ENCODE peak calls at places on chromosome 18, in four cellular contexts. J is HCT116, Z is SK-N-SH, S is K562. K is an unnamed sample.

GRCh38 chr18:43936176-43936575 is 658.9 kb upstream of the SYT4 start:
- DNase-seq in J (no peak), Z (no peak), S (no peak), K (peak)

GRCh38 chr18:48228301-48228715 is 180.9 kb downstream of the ZBTB7C start:
- DNase-seq in J (no peak), Z (peak), S (no peak), K (peak)

GRCh38 chr18:23662309-23663263 is at the start of gene ANKRD29:
- DNase-seq in J (no peak), Z (peak), S (no peak), K (peak)

GRCh38 chr18:76328145-76328544 is 166.9 kb downstream of the ZNF516 start:
- DNase-seq in J (no peak), Z (no peak), S (no peak), K (no peak)

GRCh38 chr18:68172842-68173549 is 541.9 kb downstream of the TMX3 start:
- DNase-seq in J (no peak), Z (no peak), S (no peak), K (peak)

GRCh38 chr18:76496200-76496890 is 1.3 kb upstream of the ZNF516 start:
- DNase-seq in J (no peak), Z (peak), S (peak), K (no peak)

GRCh38 chr18:76821875-76822509 is 365 bp upstream of the ZNF236 start:
- DNase-seq in J (no peak), Z (peak), S (peak), K (peak)

GRCh38 chr18:47191956-47192355 is 15.8 kb upstream of the IER3IP1 start:
- DNase-seq in J (no peak), Z (no peak), S (no peak), K (no peak)

GRCh38 chr18:67997496-67997895 is 481.0 kb upstream of the DSEL start:
- DNase-seq in J (no peak), Z (no peak), S (no peak), K (no peak)

GRCh38 chr18:22152093-22152492 is 17.3 kb upstream of the GATA6 start:
- DNase-seq in J (no peak), Z (no peak), S (no peak), K (no peak)

GRCh38 chr18:37251679-37252078 is 313.9 kb downstream of the CELF4 start:
- DNase-seq in J (no peak), Z (no peak), S (no peak), K (peak)

GRCh38 chr18:24878289-24878688 is 417.9 kb downstream of the HRH4 start:
- DNase-seq in J (no peak), Z (peak), S (peak), K (peak)

GRCh38 chr18:12391487-12392136 is 14.6 kb upstream of the AFG3L2 start:
- DNase-seq in J (peak), Z (peak), S (peak), K (peak)

GRCh38 chr18:26524002-26524401 is 24.4 kb downstream of the KCTD1 start:
- DNase-seq in J (no peak), Z (no peak), S (no peak), K (no peak)

GRCh38 chr18:9101730-9102390 is 639 bp upstream of the NDUFV2 start:
- DNase-seq in J (peak), Z (peak), S (peak), K (no peak)

GRCh38 chr18:74196220-74197119 is 48.1 kb downstream of the TIMM21 start:
- DNase-seq in J (peak), Z (peak), S (peak), K (peak)

GRCh38 chr18:42192251-42193248 is 237.5 kb downstream of the PIK3C3 start:
- DNase-seq in J (no peak), Z (peak), S (no peak), K (no peak)

GRCh38 chr18:31250902-31251301 is 67.1 kb upstream of the DSG1 start:
- DNase-seq in J (no peak), Z (no peak), S (no peak), K (no peak)

GRCh38 chr18:12744103-12744502 is 41.3 kb downstream of the PSMG2 start:
- DNase-seq in J (peak), Z (peak), S (peak), K (peak)

GRCh38 chr18:33470229-33470628 is 29.7 kb upstream of the CCDC178 start:
- DNase-seq in J (no peak), Z (no peak), S (no peak), K (no peak)

GRCh38 chr18:57791911-57792310 is 11.2 kb downstream of the ATP8B1 start:
- DNase-seq in J (no peak), Z (no peak), S (no peak), K (no peak)

GRCh38 chr18:63199743-63200241 is 119.8 kb downstream of the BCL2 start:
- DNase-seq in J (no peak), Z (no peak), S (peak), K (no peak)

GRCh38 chr18:71442830-71443229 is 1101.3 kb downstream of the CBLN2 start:
- DNase-seq in J (no peak), Z (no peak), S (no peak), K (no peak)

GRCh38 chr18:48897531-48897930 is 53.2 kb downstream of the SMAD7 start:
- DNase-seq in J (no peak), Z (no peak), S (no peak), K (no peak)

GRCh38 chr18:13465476-13465875 is 246.9 kb downstream of the LDLRAD4 start:
- DNase-seq in J (no peak), Z (no peak), S (no peak), K (no peak)

GRCh38 chr18:29321561-29321960 is 1144.6 kb upstream of the CDH2 start:
- DNase-seq in J (no peak), Z (no peak), S (no peak), K (no peak)

GRCh38 chr18:12048010-12048826 is 45.4 kb upstream of the ANKRD62 start:
- DNase-seq in J (no peak), Z (no peak), S (no peak), K (no peak)

GRCh38 chr18:11520536-11520935 is 88.9 kb upstream of the SLC35G4 start:
- DNase-seq in J (no peak), Z (no peak), S (no peak), K (no peak)

GRCh38 chr18:22564036-22564435 is 146.3 kb upstream of the CTAGE1 start:
- DNase-seq in J (no peak), Z (no peak), S (no peak), K (no peak)

GRCh38 chr18:37742436-37742835 is 176.8 kb upstream of the CELF4 start:
- DNase-seq in J (no peak), Z (peak), S (no peak), K (no peak)

GRCh38 chr18:31798399-31798798 is 37.7 kb upstream of the SLC25A52 start:
- DNase-seq in J (no peak), Z (no peak), S (no peak), K (no peak)

GRCh38 chr18:44514106-44514505 is 166.6 kb upstream of the SETBP1 start:
- DNase-seq in J (no peak), Z (no peak), S (no peak), K (no peak)

GRCh38 chr18:49894827-49895226 is 81.5 kb upstream of the ACAA2 start:
- DNase-seq in J (no peak), Z (no peak), S (no peak), K (no peak)

GRCh38 chr18:48460929-48461583 is 51.9 kb upstream of the ZBTB7C start:
- DNase-seq in J (no peak), Z (no peak), S (no peak), K (no peak)

GRCh38 chr18:14097761-14098160 is 34.5 kb downstream of the ZNF519 start:
- DNase-seq in J (no peak), Z (no peak), S (no peak), K (no peak)

DNA sequence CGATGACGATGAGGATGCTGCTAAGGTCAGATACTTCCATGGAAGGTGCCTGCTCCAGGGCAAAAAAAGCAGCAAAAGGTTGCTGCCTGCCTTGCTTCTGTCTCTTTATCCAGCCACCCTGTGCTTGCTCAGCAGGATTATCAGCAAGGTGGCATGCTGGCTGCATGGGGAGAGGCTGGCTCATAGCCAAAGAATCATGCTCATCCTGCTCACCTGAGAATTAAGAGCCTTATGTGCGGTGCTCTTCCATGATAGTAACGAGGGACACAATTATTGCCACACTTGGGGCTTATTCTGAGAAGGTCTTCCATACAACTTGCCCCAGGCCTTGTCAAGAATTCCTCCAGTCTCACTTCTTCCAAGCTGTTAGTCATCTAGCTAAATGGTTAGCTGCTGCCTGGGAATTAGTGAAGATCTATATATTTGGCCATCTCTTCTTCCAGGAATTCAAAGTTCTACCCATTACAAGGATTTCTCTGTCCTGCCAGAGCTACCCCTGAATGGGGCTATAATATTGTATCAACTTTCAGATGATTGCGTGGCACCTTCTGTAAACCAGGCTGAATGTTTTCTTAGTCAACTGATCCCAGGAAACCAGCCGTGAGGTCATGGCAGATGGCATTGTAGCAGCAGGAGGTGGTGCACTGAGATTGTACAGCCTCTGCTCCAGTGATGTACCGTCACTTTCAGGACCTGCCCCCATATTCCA is 60.3 kb upstream of the SEC11C start:
- DNase-seq in J (no peak), Z (no peak), S (no peak), K (peak)
- TF ChIP-seq JUND in J (no peak), Z (no peak), S (no peak), K (no peak)

GRCh38 chr18:79789901-79790885 is 7.5 kb upstream of the KCNG2 start:
- DNase-seq in J (no peak), Z (no peak), S (no peak), K (no peak)

GRCh38 chr18:79789091-79789891 is 8.4 kb upstream of the KCNG2 start:
- DNase-seq in J (no peak), Z (no peak), S (no peak), K (no peak)

GRCh38 chr18:79786781-79787526 is 10.8 kb upstream of the KCNG2 start:
- DNase-seq in J (no peak), Z (no peak), S (no peak), K (no peak)

GRCh38 chr18:79787527-79788095 is 10.1 kb upstream of the KCNG2 start:
- DNase-seq in J (no peak), Z (no peak), S (no peak), K (no peak)

GRCh38 chr18:79788096-79789085 is 9.3 kb upstream of the KCNG2 start:
- DNase-seq in J (no peak), Z (no peak), S (no peak), K (no peak)
- TF ChIP-seq JUND in J (no peak), Z (no peak), S (no peak), K (no peak)

DNA sequence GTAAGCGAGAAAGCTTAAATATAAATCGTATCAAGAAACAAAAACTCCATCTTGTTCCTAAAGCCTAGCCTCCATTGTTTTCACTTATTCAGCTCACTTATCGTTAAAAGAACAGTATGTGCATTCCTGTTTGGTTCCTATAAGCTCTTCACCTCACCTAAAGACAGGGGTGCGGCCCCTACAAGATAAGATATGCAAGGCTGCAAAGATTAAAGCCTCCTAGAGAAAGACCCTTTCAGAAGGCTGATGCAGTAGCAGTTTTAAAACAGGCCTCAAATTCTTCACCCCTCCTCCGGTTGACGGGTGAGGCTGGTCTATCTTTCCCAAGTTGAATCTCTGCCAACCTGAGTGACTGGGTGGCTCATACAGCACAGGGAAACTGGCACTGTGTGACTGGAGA is 48.4 kb downstream of the LAMA1 start:
- DNase-seq in J (no peak), Z (no peak), S (no peak), K (no peak)
- TF ChIP-seq JUND in J (no peak), Z (no peak), S (no peak), K (no peak)

DNA sequence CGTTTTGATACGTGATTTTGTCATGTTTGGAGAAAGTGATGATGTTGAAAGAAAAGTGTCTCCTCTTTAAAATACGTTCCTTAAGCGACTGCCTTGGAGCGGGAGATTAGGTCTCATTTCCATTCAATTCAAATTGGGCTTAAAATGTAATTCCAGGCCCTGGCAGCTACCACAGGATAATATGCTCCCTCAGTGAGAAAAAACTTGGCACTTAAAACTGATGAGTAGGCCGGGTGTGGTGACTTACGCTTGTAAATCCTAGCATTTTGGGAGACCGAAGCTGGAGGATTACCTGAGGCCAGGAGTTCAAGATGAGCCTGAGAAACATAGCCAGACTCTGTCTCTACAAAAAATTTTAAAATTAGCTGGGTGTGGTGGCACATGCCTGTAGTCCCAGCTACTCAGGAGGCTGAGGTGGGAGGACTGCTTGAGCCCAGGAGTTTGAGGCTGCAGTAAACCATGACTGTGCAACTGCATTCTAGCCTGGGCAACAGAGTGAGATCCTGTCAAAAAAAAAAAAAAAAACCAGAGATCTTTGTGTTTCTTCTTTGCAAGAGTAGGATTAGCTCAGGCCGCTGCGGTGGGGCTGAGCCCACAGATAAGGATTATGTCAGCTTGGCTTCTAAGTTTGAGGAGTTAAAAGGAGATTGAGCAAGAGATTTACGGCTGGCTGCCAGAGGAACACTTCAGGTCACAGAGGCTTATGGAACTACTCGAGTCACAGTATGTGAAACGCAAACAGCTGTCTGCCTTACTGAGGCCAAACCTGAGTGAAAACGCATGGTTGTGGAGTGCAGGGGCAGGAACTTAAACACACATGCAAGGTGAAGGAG is 146.5 kb upstream of the L3MBTL4 start:
- DNase-seq in J (no peak), Z (no peak), S (peak), K (no peak)
- TF ChIP-seq JUND in J (no peak), Z (no peak), S (peak), K (no peak)

DNA sequence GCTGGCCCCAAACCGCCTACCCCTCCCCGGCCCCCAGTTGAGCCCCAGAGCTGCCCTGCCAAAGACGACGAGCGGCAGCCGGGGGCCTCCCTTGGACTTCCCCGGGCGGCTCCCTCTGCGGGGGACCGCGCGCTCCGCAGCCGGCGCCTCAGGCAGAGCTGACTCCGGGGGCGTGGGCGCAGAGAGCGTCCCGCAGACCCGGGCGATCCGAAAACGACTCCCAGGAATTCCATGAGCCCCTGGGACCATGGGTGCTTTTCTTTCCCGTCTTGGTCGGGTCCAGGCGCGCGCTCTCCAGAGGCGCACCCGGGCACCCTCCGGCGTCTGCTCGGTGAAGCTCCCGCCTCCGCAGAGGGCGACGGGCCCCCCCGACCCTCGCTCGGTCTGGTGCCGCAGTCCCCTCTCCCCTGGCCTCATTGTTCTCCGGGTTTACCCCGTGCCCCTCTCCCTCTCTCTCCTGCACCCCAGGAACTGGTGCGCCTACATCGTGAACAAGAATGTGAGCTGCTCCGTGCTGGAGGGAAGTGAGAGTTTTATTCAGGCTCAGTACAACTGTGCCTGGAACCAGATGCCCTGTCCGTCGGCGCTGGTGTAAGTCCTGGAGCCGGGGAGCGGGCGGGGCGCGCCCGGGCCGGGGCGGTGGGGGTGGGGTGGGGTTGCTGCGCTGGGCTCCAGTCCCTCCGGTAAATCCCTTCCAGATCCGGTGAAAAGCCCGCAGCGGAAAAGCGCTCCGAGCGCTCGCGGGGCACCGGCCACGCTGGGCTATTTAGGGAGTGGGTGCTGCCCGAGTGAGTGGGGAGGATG is 737 bp downstream of the EMILIN2 start:
- DNase-seq in J (no peak), Z (peak), S (peak), K (no peak)
- TF ChIP-seq JUND in J (no peak), Z (no peak), S (no peak), K (no peak)

DNA sequence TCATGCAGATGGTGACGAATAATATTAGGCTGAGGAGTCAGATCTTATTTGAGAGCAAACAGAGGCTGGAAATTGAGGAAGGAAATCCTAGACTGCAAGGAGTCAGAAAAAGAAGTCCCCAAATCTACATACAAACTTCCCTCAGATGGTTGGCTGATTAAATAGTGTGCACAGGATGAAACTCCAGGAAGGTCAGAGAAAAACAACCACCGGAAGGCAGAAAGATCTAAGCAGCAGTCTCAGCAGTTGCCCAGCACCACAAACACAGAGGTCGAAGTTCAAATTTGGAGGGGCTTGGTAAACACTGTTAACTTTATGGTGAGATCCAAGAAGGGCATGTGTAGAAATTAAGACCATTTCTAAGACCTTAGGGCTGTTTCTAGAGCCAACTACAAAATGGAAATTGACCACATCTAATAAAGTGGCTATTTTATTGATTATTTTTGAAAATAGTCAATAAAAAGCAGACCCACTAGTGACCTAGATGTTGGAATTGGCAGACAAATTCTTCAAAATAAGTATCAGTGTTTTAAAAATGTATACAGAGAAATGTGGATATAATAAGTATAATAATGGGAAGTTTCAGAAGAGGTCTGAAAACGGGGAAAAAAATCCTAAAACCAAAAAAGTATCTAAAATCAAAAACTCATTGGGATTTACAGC is 134.8 kb downstream of the GALNT1 start:
- DNase-seq in J (no peak), Z (no peak), S (no peak), K (no peak)
- TF ChIP-seq JUND in J (no peak), Z (no peak), S (no peak), K (no peak)

GRCh38 chr18:62183578-62184195 is 3.2 kb downstream of the PIGN start:
- DNase-seq in J (peak), Z (peak), S (peak), K (peak)
- TF ChIP-seq JUND in J (no peak), Z (no peak), S (no peak), K (no peak)